ENCODE peak calls at places on chromosome 3, in five cellular contexts. B is HepG2, P is GM12878, W is K562, C is H1. N is an unnamed sample.

GRCh38 chr3:37907906-37908305 is 46.2 kb downstream of the CTDSPL start:
- DNase-seq in B (peak), P (peak), W (no peak), C (no peak), N (no peak)

GRCh38 chr3:45509038-45509767 is 85.3 kb upstream of the LIMD1 start:
- DNase-seq in B (no peak), P (no peak), W (no peak), C (peak), N (no peak)

GRCh38 chr3:42702066-42702951 is at the start of gene HHATL:
- DNase-seq in B (no peak), P (no peak), W (no peak), C (no peak), N (no peak)

GRCh38 chr3:181725033-181725775 is 13.5 kb downstream of the SOX2 start:
- DNase-seq in B (no peak), P (no peak), W (no peak), C (no peak), N (no peak)

GRCh38 chr3:77254967-77255831 is 215.3 kb downstream of the ROBO2 start:
- DNase-seq in B (peak), P (no peak), W (peak), C (no peak), N (peak)

GRCh38 chr3:177263615-177264365 is 66.5 kb upstream of the TBL1XR1 start:
- DNase-seq in B (no peak), P (no peak), W (peak), C (no peak), N (no peak)

GRCh38 chr3:40336511-40337135 is 27.1 kb downstream of the EIF1B start:
- DNase-seq in B (no peak), P (no peak), W (peak), C (no peak), N (no peak)

GRCh38 chr3:128919988-128920387 is 40.6 kb downstream of the ACAD9 start:
- DNase-seq in B (no peak), P (no peak), W (no peak), C (no peak), N (no peak)

GRCh38 chr3:65742914-65743313 is 295.8 kb downstream of the MAGI1 start:
- DNase-seq in B (no peak), P (no peak), W (no peak), C (no peak), N (no peak)

GRCh38 chr3:11574981-11575669 is 68.6 kb downstream of the VGLL4 start:
- DNase-seq in B (no peak), P (no peak), W (no peak), C (no peak), N (no peak)

GRCh38 chr3:129651316-129652202 is 45.1 kb upstream of the PLXND1 start:
- DNase-seq in B (no peak), P (no peak), W (no peak), C (no peak), N (peak)

GRCh38 chr3:37762698-37763097 is 99.0 kb upstream of the CTDSPL start:
- DNase-seq in B (no peak), P (no peak), W (no peak), C (no peak), N (no peak)

GRCh38 chr3:157700405-157700804 is 197.2 kb upstream of the VEPH1 start:
- DNase-seq in B (no peak), P (no peak), W (no peak), C (no peak), N (no peak)

GRCh38 chr3:10511809-10512494 is 6.6 kb upstream of the ATP2B2 start:
- DNase-seq in B (peak), P (no peak), W (no peak), C (no peak), N (no peak)

GRCh38 chr3:100810671-100811070 is 101.4 kb downstream of the TFG start:
- DNase-seq in B (no peak), P (no peak), W (no peak), C (no peak), N (no peak)

GRCh38 chr3:25372167-25372566 is 55.9 kb upstream of the RARB start:
- DNase-seq in B (no peak), P (no peak), W (no peak), C (no peak), N (no peak)

GRCh38 chr3:156675744-156676466 is 1.5 kb downstream of the TIPARP start:
- DNase-seq in B (peak), P (no peak), W (peak), C (no peak), N (no peak)

GRCh38 chr3:158659454-158660237 is 12.8 kb downstream of the LXN start:
- DNase-seq in B (peak), P (no peak), W (peak), C (no peak), N (peak)

GRCh38 chr3:100500320-100500880 is 8.0 kb downstream of the TMEM45A start:
- DNase-seq in B (no peak), P (no peak), W (no peak), C (no peak), N (no peak)

GRCh38 chr3:63639821-63640220 is 12.7 kb upstream of the SNTN start:
- DNase-seq in B (no peak), P (no peak), W (no peak), C (no peak), N (no peak)

GRCh38 chr3:132256984-132257383 is 60.2 kb upstream of the ACP3 start:
- DNase-seq in B (peak), P (no peak), W (no peak), C (no peak), N (peak)

GRCh38 chr3:81684739-81685395 is 76.6 kb downstream of the GBE1 start:
- DNase-seq in B (peak), P (no peak), W (peak), C (no peak), N (no peak)

GRCh38 chr3:104040896-104041295 is 1325.8 kb upstream of the ALCAM start:
- DNase-seq in B (no peak), P (no peak), W (no peak), C (no peak), N (no peak)

GRCh38 chr3:105285653-105286241 is 81.0 kb upstream of the ALCAM start:
- DNase-seq in B (no peak), P (no peak), W (no peak), C (no peak), N (no peak)

GRCh38 chr3:68988740-68989139 is 24.7 kb downstream of the EOGT start:
- DNase-seq in B (no peak), P (no peak), W (no peak), C (no peak), N (no peak)

GRCh38 chr3:28326458-28326926 is 22.0 kb upstream of the ZCWPW2 start:
- DNase-seq in B (no peak), P (peak), W (no peak), C (no peak), N (no peak)
- TF ChIP-seq ATF2 in B (no peak), P (no peak), W (no peak), C (no peak), N (no peak)

GRCh38 chr3:55662683-55663082 is 175.6 kb upstream of the WNT5A start:
- DNase-seq in B (no peak), P (no peak), W (no peak), C (no peak), N (no peak)
- TF ChIP-seq ATF2 in B (no peak), P (no peak), W (no peak), C (no peak), N (no peak)

GRCh38 chr3:125003369-125003853 is 52.4 kb downstream of the HEG1 start:
- DNase-seq in B (peak), P (no peak), W (no peak), C (no peak), N (no peak)
- TF ChIP-seq ATF2 in B (peak), P (no peak), W (no peak), C (no peak), N (no peak)

DNA sequence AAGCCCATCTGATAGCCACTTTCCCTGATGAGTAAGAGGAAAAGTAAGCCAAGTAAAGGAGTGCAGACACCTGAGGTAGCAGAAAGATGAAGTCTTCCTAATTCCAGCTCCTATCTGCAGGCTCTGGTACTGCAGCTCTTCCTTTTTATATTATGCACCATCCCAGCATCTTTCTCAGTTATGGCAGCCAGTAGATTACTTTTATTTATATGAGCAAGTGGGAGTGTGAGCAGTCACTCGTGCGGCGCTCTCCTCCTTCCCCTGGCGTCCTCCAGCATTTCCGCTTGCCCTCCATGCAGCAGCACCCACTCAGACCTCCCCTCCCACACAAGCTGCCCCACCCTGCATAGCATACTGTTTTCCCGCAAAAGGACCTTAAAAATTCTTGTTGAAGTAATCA is 465.9 kb upstream of the DPPA4 start:
- DNase-seq in B (no peak), P (no peak), W (no peak), C (no peak), N (no peak)
- TF ChIP-seq ATF2 in B (no peak), P (no peak), W (no peak), C (no peak), N (no peak)

DNA sequence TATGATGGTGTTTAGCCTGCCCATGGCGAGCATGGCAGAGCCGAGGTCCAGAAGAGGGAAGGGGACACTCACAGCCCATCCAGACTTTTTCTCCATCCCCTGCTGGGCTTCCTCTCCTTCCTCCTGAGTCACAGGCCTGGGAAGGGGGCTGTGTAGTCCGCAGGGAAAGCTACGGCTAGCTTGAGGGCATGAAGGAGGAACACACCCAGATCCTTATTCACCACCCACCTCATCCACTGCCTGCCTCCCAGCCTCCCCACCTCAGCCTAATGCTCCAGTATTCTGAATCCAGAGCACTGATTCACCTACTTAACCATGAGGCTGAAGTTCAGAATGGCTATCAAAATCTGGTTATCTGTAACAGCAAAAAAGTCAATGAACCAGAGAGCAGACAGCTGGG is 97.8 kb downstream of the OXNAD1 start:
- DNase-seq in B (no peak), P (no peak), W (no peak), C (no peak), N (no peak)
- TF ChIP-seq ATF2 in B (no peak), P (no peak), W (no peak), C (no peak), N (no peak)

DNA sequence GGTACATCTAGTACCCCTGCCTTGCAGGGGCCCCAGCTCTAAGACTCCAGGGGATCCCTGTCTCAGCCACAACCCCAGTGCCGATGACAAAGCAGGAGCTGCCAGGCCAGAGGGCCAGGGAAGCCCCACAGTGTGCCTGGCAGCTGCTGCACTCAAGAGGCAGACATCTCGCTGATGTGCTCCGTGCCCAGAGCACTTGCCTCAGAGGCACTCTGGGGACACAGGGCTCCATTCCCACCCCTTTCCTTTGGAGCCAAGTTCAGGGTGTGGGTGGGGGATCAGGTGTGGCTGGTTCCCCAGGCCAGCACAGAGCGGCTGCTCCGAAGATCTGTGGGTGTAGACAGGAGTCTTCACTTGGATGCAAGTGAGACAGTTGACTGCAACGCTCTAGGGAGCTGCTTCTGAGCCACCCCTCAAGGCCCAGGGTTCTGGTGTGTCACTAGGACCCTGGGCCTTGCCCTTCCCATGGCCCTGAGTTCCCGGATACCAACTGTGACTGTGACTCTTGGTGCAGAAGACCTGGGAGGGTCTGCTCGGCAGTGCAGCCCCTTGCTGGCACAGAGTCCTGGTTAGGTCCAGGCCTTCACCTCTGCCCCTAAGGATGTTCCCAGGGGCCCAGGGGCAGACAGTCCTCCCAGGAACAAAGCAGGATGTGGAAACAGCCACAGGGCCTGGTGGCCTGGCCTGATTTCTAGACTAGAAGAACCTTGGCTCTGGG is 2.6 kb downstream of the NT5DC2 start:
- DNase-seq in B (no peak), P (no peak), W (no peak), C (no peak), N (no peak)
- TF ChIP-seq ATF2 in B (no peak), P (no peak), W (no peak), C (no peak), N (no peak)

GRCh38 chr3:120524171-120524923 is 71.8 kb upstream of the NDUFB4 start:
- DNase-seq in B (no peak), P (no peak), W (no peak), C (no peak), N (no peak)
- TF ChIP-seq ATF2 in B (no peak), P (no peak), W (no peak), C (no peak), N (no peak)